ENCODE peak calls at places on chromosomes 6 and 20, in seven cellular contexts. J is T-helper 2 cell; B is DMS153; I is HTR-8/SVneo; F is CD4-positive, alpha-beta T cell; Q is astrocyte of the spinal cord; S is NCI-H187. M is an unnamed sample.

GRCh38 chr20:19758888-19759331 is 852 bp downstream of the RIN2 start:
- DNase-seq in I (no peak), Q (peak), J (no peak), S (no peak), B (no peak), F (no peak), M (no peak)

GRCh38 chr6:79438015-79438414 is 99.2 kb downstream of the LCA5 start:
- DNase-seq in B (no peak), F (no peak), S (no peak), J (no peak), I (no peak), Q (peak), M (no peak)

GRCh38 chr6:115570326-115570725 is 490.4 kb downstream of the FRK start:
- DNase-seq in B (no peak), J (no peak), F (no peak), I (no peak), Q (peak), S (no peak), M (no peak)

GRCh38 chr20:62050166-62051120 is 15.2 kb downstream of the TAF4 start:
- DNase-seq in B (no peak), F (no peak), I (no peak), Q (no peak), J (no peak), S (no peak), M (no peak)

GRCh38 chr6:52049252-52050050 is 38.0 kb downstream of the PKHD1 start:
- DNase-seq in I (peak), J (no peak), B (no peak), S (no peak), Q (peak), F (no peak), M (no peak)

GRCh38 chr6:56643379-56644089 is 845 bp upstream of the DST start:
- DNase-seq in B (no peak), I (no peak), F (no peak), S (no peak), J (no peak), Q (no peak), M (no peak)

GRCh38 chr6:63919556-63920110 is 284.0 kb downstream of the PHF3 start:
- DNase-seq in S (no peak), I (no peak), J (no peak), B (no peak), F (no peak), Q (no peak), M (no peak)

GRCh38 chr6:47097092-47097945 is 55.2 kb upstream of the ADGRF1 start:
- DNase-seq in J (no peak), B (peak), Q (peak), F (no peak), I (peak), S (peak), M (no peak)

M was measured in T follicular helper cell.